ENCODE peak calls at places on chromosomes 5 and 9, in five cellular contexts. One of them, this sample, is unnamed.

GRCh38 chr9:127561491-127562270 is 50.4 kb upstream of the STXBP1 start:
- DNase-seq in HCT116: peak; percentile 97
- DNase-seq in gastrocnemius medialis: peak; percentile 72
- DNase-seq in cardiac muscle cell: no peak
- DNase-seq in CD4-positive, alpha-beta memory T cell: no peak
- DNase-seq in this sample: no peak

GRCh38 chr9:32378993-32379729 is 5.3 kb upstream of the ACO1 start:
- DNase-seq in HCT116: peak; percentile 67
- DNase-seq in gastrocnemius medialis: no peak
- DNase-seq in cardiac muscle cell: peak; percentile 76
- DNase-seq in CD4-positive, alpha-beta memory T cell: peak; percentile 76
- DNase-seq in this sample: peak; percentile 75

GRCh38 chr5:58459276-58459859 is 518 bp downstream of the PLK2 start:
- DNase-seq in HCT116: no peak
- DNase-seq in gastrocnemius medialis: peak; percentile 15
- DNase-seq in cardiac muscle cell: peak; percentile 56
- DNase-seq in CD4-positive, alpha-beta memory T cell: no peak
- DNase-seq in this sample: peak; percentile 34

GRCh38 chr9:105328296-105328695 is 83.8 kb downstream of the SLC44A1 start:
- DNase-seq in HCT116: no peak
- DNase-seq in gastrocnemius medialis: no peak
- DNase-seq in cardiac muscle cell: no peak
- DNase-seq in CD4-positive, alpha-beta memory T cell: no peak
- DNase-seq in this sample: no peak

GRCh38 chr9:134374301-134375010 is 48.2 kb downstream of the RXRA start:
- DNase-seq in HCT116: no peak
- DNase-seq in gastrocnemius medialis: peak; percentile 98
- DNase-seq in cardiac muscle cell: no peak
- DNase-seq in CD4-positive, alpha-beta memory T cell: no peak
- DNase-seq in this sample: no peak

GRCh38 chr5:171615201-171616001 is 170.2 kb upstream of the SMIM23 start:
- DNase-seq in HCT116: no peak
- DNase-seq in gastrocnemius medialis: no peak
- DNase-seq in cardiac muscle cell: peak; percentile 79
- DNase-seq in CD4-positive, alpha-beta memory T cell: no peak
- DNase-seq in this sample: no peak

GRCh38 chr5:55593115-55593472 is 58.3 kb upstream of the PLPP1 start:
- DNase-seq in HCT116: no peak
- DNase-seq in gastrocnemius medialis: no peak
- DNase-seq in cardiac muscle cell: no peak
- DNase-seq in CD4-positive, alpha-beta memory T cell: no peak
- DNase-seq in this sample: no peak

GRCh38 chr5:134561871-134562296 is 36.4 kb downstream of the JADE2 start:
- DNase-seq in HCT116: peak; percentile 7
- DNase-seq in gastrocnemius medialis: no peak
- DNase-seq in cardiac muscle cell: no peak
- DNase-seq in CD4-positive, alpha-beta memory T cell: no peak
- DNase-seq in this sample: no peak

GRCh38 chr9:122370869-122371467 is at the start of gene PTGS1:
- DNase-seq in HCT116: no peak
- DNase-seq in gastrocnemius medialis: no peak
- DNase-seq in cardiac muscle cell: peak; percentile 48
- DNase-seq in CD4-positive, alpha-beta memory T cell: no peak
- DNase-seq in this sample: no peak

GRCh38 chr5:9245071-9245470 is 300.8 kb downstream of the SEMA5A start:
- DNase-seq in HCT116: no peak
- DNase-seq in gastrocnemius medialis: no peak
- DNase-seq in cardiac muscle cell: no peak
- DNase-seq in CD4-positive, alpha-beta memory T cell: no peak
- DNase-seq in this sample: no peak

GRCh38 chr9:131539223-131539923 is 6.0 kb upstream of the PRRT1B start:
- DNase-seq in HCT116: no peak
- DNase-seq in gastrocnemius medialis: no peak
- DNase-seq in cardiac muscle cell: no peak
- DNase-seq in CD4-positive, alpha-beta memory T cell: peak; percentile 65
- DNase-seq in this sample: peak; percentile 40

GRCh38 chr5:82164957-82165698 is 113.0 kb downstream of the RPS23 start:
- DNase-seq in HCT116: no peak
- DNase-seq in gastrocnemius medialis: no peak
- DNase-seq in cardiac muscle cell: peak; percentile 11
- DNase-seq in CD4-positive, alpha-beta memory T cell: no peak
- DNase-seq in this sample: no peak

GRCh38 chr5:10372726-10373709 is 19.5 kb downstream of the MARCHF6 start:
- DNase-seq in HCT116: no peak
- DNase-seq in gastrocnemius medialis: no peak
- DNase-seq in cardiac muscle cell: no peak
- DNase-seq in CD4-positive, alpha-beta memory T cell: no peak
- DNase-seq in this sample: no peak
- H3K9me3 ChIP-seq in HCT116: no peaks in the 10 kb centered on the region
- H3K9me3 ChIP-seq in gastrocnemius medialis: no peaks in the 10 kb centered on the region
- H3K9me3 ChIP-seq in cardiac muscle cell: no peaks in the 10 kb centered on the region
- H3K9me3 ChIP-seq in CD4-positive, alpha-beta memory T cell: no peaks in the 10 kb centered on the region
- H3K9me3 ChIP-seq in this sample: no peaks in the 10 kb centered on the region

GRCh38 chr9:101403886-101404285 is 5.2 kb downstream of the ZNF189 start:
- DNase-seq in HCT116: no peak
- DNase-seq in gastrocnemius medialis: no peak
- DNase-seq in cardiac muscle cell: no peak
- DNase-seq in CD4-positive, alpha-beta memory T cell: no peak
- DNase-seq in this sample: no peak
- H3K9me3 ChIP-seq in HCT116: peaks cover 22% of the 10 kb centered on the region
- H3K9me3 ChIP-seq in gastrocnemius medialis: peaks cover 18% of the 10 kb centered on the region
- H3K9me3 ChIP-seq in cardiac muscle cell: peaks cover 5% of the 10 kb centered on the region
- H3K9me3 ChIP-seq in CD4-positive, alpha-beta memory T cell: peaks cover 14% of the 10 kb centered on the region
- H3K9me3 ChIP-seq in this sample: peaks cover 12% of the 10 kb centered on the region

GRCh38 chr5:3333836-3334235 is 261.8 kb upstream of the IRX1 start:
- DNase-seq in HCT116: no peak
- DNase-seq in gastrocnemius medialis: no peak
- DNase-seq in cardiac muscle cell: no peak
- DNase-seq in CD4-positive, alpha-beta memory T cell: no peak
- DNase-seq in this sample: no peak

GRCh38 chr5:3329427-3329826 is 266.2 kb upstream of the IRX1 start:
- DNase-seq in HCT116: no peak
- DNase-seq in gastrocnemius medialis: no peak
- DNase-seq in cardiac muscle cell: no peak
- DNase-seq in CD4-positive, alpha-beta memory T cell: no peak
- DNase-seq in this sample: no peak

GRCh38 chr5:3333105-3333504 is 262.5 kb upstream of the IRX1 start:
- DNase-seq in HCT116: no peak
- DNase-seq in gastrocnemius medialis: no peak
- DNase-seq in cardiac muscle cell: no peak
- DNase-seq in CD4-positive, alpha-beta memory T cell: no peak
- DNase-seq in this sample: no peak

GRCh38 chr5:3331819-3332218 is 263.8 kb upstream of the IRX1 start:
- DNase-seq in HCT116: no peak
- DNase-seq in gastrocnemius medialis: no peak
- DNase-seq in cardiac muscle cell: no peak
- DNase-seq in CD4-positive, alpha-beta memory T cell: no peak
- DNase-seq in this sample: no peak

DNA sequence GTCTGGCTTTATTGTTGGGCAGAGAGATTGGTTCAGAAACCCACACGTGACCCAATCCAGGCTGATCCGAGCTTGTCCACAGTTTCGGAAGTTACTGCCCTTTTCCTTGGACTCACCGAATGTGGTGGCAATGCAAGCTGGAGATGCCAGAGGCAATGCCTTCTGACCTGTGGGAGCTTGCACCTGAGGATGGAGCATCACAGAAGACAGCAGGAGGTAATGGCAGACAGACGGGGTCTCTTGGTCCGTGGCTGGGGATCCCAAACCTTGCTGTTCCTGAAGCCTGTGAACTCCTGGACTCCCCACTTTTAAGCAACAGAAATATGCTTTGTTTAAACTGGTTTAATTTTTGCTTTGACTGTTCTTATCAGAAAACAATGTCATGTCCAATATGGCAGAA is 265.2 kb upstream of the IRX1 start:
- DNase-seq in HCT116: no peak
- DNase-seq in gastrocnemius medialis: no peak
- DNase-seq in cardiac muscle cell: no peak
- DNase-seq in CD4-positive, alpha-beta memory T cell: no peak
- DNase-seq in this sample: no peak
- H3K9me3 ChIP-seq in HCT116: peaks cover 5% of the 10 kb centered on the region
- H3K9me3 ChIP-seq in gastrocnemius medialis: no peaks in the 10 kb centered on the region
- H3K9me3 ChIP-seq in cardiac muscle cell: no peaks in the 10 kb centered on the region
- H3K9me3 ChIP-seq in CD4-positive, alpha-beta memory T cell: no peaks in the 10 kb centered on the region
- H3K9me3 ChIP-seq in this sample: no peaks in the 10 kb centered on the region

DNA sequence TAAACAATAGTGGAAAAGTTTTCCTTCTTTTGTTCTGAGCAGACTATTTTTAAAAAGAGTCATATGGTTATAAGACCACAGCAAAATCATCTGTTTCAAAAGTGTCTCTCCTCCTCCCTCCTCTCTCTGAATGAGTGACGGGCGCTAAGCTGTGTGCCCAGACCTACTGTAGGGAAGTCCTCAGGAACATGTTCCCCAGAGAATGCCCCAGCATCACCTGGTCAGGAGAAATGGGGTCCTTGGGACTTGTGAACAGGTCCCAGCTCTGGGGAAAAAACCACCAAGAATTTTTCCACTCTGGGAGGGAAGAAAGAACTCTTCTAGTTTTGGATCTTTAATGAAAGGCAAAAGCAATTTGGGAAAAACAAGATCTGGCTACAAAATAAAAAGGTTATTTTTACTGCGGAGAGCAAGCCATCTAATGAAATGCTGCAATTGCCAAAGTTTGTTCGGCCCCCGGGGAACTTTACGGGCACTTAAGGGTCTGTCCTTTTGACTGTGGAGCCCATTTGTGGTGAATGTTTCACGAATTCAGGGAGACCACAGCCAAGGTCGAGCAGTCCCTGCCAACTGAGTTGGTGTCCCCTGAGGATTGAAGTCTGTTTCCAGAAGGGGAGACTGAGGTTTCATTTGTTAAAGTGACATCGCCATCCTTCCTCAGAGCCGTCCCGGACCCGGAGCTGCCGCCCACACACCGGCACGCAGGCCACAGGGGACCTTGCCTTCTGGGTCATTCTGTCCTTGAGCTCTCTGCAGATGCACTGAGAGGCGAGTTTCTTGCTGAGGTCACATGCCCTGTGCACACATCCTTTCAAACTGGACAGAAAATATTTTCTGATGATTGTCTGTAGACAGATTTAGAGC is 25.8 kb downstream of the BOD1 start:
- DNase-seq in HCT116: no peak
- DNase-seq in gastrocnemius medialis: no peak
- DNase-seq in cardiac muscle cell: no peak
- DNase-seq in CD4-positive, alpha-beta memory T cell: no peak
- DNase-seq in this sample: no peak
- H3K9me3 ChIP-seq in HCT116: peaks cover 23% of the 10 kb centered on the region
- H3K9me3 ChIP-seq in gastrocnemius medialis: peaks cover 4% of the 10 kb centered on the region
- H3K9me3 ChIP-seq in cardiac muscle cell: no peaks in the 10 kb centered on the region
- H3K9me3 ChIP-seq in CD4-positive, alpha-beta memory T cell: no peaks in the 10 kb centered on the region
- H3K9me3 ChIP-seq in this sample: peaks cover 7% of the 10 kb centered on the region

DNA sequence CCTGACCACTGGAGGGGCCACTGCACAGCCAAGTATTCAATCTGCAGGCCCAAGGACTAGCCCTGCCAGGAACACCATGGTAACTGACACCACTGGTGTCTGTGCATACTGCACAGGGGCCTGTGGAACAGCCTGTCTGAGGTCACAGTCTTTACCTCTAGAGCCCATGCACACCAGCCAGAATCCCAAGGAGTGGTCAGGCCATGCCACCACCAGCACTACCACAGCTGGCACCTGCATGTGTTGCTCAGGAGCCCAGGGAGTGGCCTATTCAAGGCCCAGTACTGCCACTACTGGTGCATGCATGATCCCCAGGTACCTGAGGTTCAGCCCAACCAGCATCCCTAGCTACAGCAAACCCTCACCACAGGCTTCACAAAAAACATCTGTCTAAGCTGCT is 546.0 kb upstream of the RGMB start:
- DNase-seq in HCT116: no peak
- DNase-seq in gastrocnemius medialis: no peak
- DNase-seq in cardiac muscle cell: no peak
- DNase-seq in CD4-positive, alpha-beta memory T cell: no peak
- DNase-seq in this sample: no peak
- H3K9me3 ChIP-seq in HCT116: no peaks in the 10 kb centered on the region
- H3K9me3 ChIP-seq in gastrocnemius medialis: no peaks in the 10 kb centered on the region
- H3K9me3 ChIP-seq in cardiac muscle cell: no peaks in the 10 kb centered on the region
- H3K9me3 ChIP-seq in CD4-positive, alpha-beta memory T cell: no peaks in the 10 kb centered on the region
- H3K9me3 ChIP-seq in this sample: no peaks in the 10 kb centered on the region

DNA sequence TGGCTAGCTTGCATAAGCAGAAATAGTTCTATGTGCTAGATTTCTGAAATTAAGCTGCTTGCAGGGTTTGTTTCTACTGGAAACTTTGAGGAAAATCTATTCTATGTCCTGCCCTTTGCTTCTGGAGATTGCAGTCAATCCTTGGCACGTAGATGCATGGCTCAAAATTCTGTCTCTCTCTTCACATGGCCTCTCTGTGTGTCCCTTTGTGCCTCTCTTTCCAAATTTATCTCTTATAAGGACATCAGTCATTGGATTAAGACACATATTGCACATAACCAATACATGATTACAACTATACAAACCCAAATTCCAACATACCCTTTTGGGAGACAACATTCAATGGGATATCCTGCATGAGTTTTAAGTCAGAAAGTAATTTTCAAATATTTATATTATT is 744.3 kb upstream of the CTNND2 start:
- DNase-seq in HCT116: no peak
- DNase-seq in gastrocnemius medialis: no peak
- DNase-seq in cardiac muscle cell: no peak
- DNase-seq in CD4-positive, alpha-beta memory T cell: no peak
- DNase-seq in this sample: no peak
- H3K9me3 ChIP-seq in HCT116: peaks cover 5% of the 10 kb centered on the region
- H3K9me3 ChIP-seq in gastrocnemius medialis: no peaks in the 10 kb centered on the region
- H3K9me3 ChIP-seq in cardiac muscle cell: no peaks in the 10 kb centered on the region
- H3K9me3 ChIP-seq in CD4-positive, alpha-beta memory T cell: no peaks in the 10 kb centered on the region
- H3K9me3 ChIP-seq in this sample: no peaks in the 10 kb centered on the region